ENCODE peak calls at places on chromosomes 6 and 20, in four cellular contexts. Q is activated T-cell treated with anti-CD3 and anti-CD28 coated beads for 1 hour, I is midbrain, P is hypothalamus. F is an unnamed sample.

GRCh38 chr20:57618091-57618765 is 2.0 kb downstream of the ZBP1 start:
- DNase-seq in Q (no peak), I (no peak), P (no peak), F (no peak)

GRCh38 chr6:140979642-140980091 is 1153.1 kb upstream of the GJE1 start:
- DNase-seq in Q (no peak), I (no peak), P (no peak), F (peak)

GRCh38 chr6:34236423-34237315 is at the start of gene HMGA1:
- DNase-seq in Q (peak), I (peak), P (peak), F (peak)

GRCh38 chr6:37207903-37208456 is 38.0 kb downstream of the PIM1 start:
- DNase-seq in Q (peak), I (peak), P (no peak), F (peak)

GRCh38 chr6:29953001-29953436 is 10.7 kb downstream of the HLA-A start:
- DNase-seq in Q (no peak), I (no peak), P (no peak), F (peak)

GRCh38 chr6:13472099-13472498 is 15.3 kb downstream of the GFOD1 start:
- DNase-seq in Q (no peak), I (no peak), P (no peak), F (peak)

GRCh38 chr6:83514877-83515466 is 2.6 kb downstream of the PRSS35 start:
- DNase-seq in Q (no peak), I (peak), P (no peak), F (peak)

GRCh38 chr6:52544325-52545022 is 32.4 kb downstream of the TRAM2 start:
- DNase-seq in Q (no peak), I (no peak), P (no peak), F (no peak)

GRCh38 chr6:34125939-34126338 is 19.9 kb downstream of the GRM4 start:
- DNase-seq in Q (no peak), I (no peak), P (no peak), F (no peak)

GRCh38 chr6:75347797-75348610 is 63.4 kb upstream of the TMEM30A start:
- DNase-seq in Q (no peak), I (no peak), P (no peak), F (no peak)

GRCh38 chr6:167501831-167502385 is 177.0 kb downstream of the TTLL2 start:
- DNase-seq in Q (no peak), I (no peak), P (no peak), F (no peak)

GRCh38 chr6:10399451-10399850 is 15.4 kb downstream of the TFAP2A start:
- DNase-seq in Q (no peak), I (no peak), P (no peak), F (no peak)

GRCh38 chr6:42255050-42255449 is 37.4 kb upstream of the MRPS10 start:
- DNase-seq in Q (no peak), I (no peak), P (no peak), F (no peak)

GRCh38 chr6:108968746-108969316 is 120.6 kb downstream of the ARMC2 start:
- DNase-seq in Q (no peak), I (no peak), P (no peak), F (no peak)

GRCh38 chr6:498795-499231 is 107.3 kb downstream of the IRF4 start:
- DNase-seq in Q (no peak), I (no peak), P (no peak), F (peak)

GRCh38 chr6:161369339-161369738 is 95.5 kb upstream of the AGPAT4 start:
- DNase-seq in Q (no peak), I (no peak), P (no peak), F (peak)

GRCh38 chr6:53771780-53772624 is 22.8 kb upstream of the LRRC1 start:
- DNase-seq in Q (no peak), I (no peak), P (no peak), F (peak)

GRCh38 chr6:6729971-6730370 is 141.5 kb downstream of the LY86 start:
- DNase-seq in Q (no peak), I (no peak), P (no peak), F (no peak)

GRCh38 chr20:272718-273117 is 15.2 kb downstream of the DEFB132 start:
- DNase-seq in Q (no peak), I (no peak), P (no peak), F (no peak)

GRCh38 chr20:3105256-3106137 is 21.0 kb upstream of the AVP start:
- DNase-seq in Q (no peak), I (no peak), P (no peak), F (no peak)

GRCh38 chr20:17446171-17446570 is 85.0 kb downstream of the BFSP1 start:
- DNase-seq in Q (no peak), I (no peak), P (no peak), F (no peak)

GRCh38 chr6:30881392-30881986 is 2.8 kb upstream of the DDR1 start:
- DNase-seq in Q (no peak), I (no peak), P (no peak), F (no peak)

GRCh38 chr20:63635431-63636141 is 8.7 kb upstream of the GMEB2 start:
- DNase-seq in Q (peak), I (no peak), P (no peak), F (no peak)